ENCODE peak calls at places on chromosomes 4 and X, in ten cellular contexts. E is CD8-positive, alpha-beta T cell; S is A549; R is tibial nerve; I is fibroblast of lung; P is ovary; J is GM23248; N is GM12878; Y is RWPE1; U is tibial artery. A is an unnamed sample.

GRCh38 chrX:8433296-8434094 is 31.1 kb upstream of the VCX3B start:
- DNase-seq in E (no peak), S (no peak), R (no peak), I (peak; percentile 48), P (no peak), J (no peak), N (no peak), Y (peak; percentile 8), U (no peak), A (no peak)

GRCh38 chrX:16826207-16826606 is 39.9 kb downstream of the TXLNG start:
- DNase-seq in E (no peak), S (peak; percentile 72), R (no peak), I (peak; percentile 60), P (no peak), J (peak; percentile 57), N (no peak), Y (no peak), U (no peak), A (no peak)

GRCh38 chrX:50430917-50431316 is 39.7 kb downstream of the DGKK start:
- DNase-seq in E (no peak), S (no peak), R (no peak), I (no peak), P (no peak), J (no peak), N (no peak), Y (no peak), U (no peak), A (no peak)

GRCh38 chrX:42803320-42803719 is 25.4 kb upstream of the PPP1R2C start:
- DNase-seq in E (no peak), S (no peak), R (no peak), I (peak; percentile 74), P (no peak), J (peak; percentile 49), N (no peak), Y (peak; percentile 5), U (no peak), A (no peak)

GRCh38 chr4:15653864-15654391 is 1.2 kb downstream of the FBXL5 start:
- DNase-seq in E (no peak), S (peak; percentile 32), R (no peak), I (peak; percentile 74), P (no peak), J (peak; percentile 77), N (no peak), Y (peak; percentile 42), U (no peak), A (no peak)

GRCh38 chr4:150130953-150131352 is 52.7 kb downstream of the DCLK2 start:
- DNase-seq in E (no peak), S (no peak), R (no peak), I (peak; percentile 86), P (no peak), J (peak; percentile 82), N (no peak), Y (no peak), U (no peak), A (no peak)

GRCh38 chrX:78801522-78801921 is 54.0 kb downstream of the LPAR4 start:
- DNase-seq in E (no peak), S (no peak), R (no peak), I (no peak), P (no peak), J (no peak), N (no peak), Y (no peak), U (no peak), A (no peak)

GRCh38 chr4:84920591-84920990 is 45.9 kb downstream of the WDFY3 start:
- DNase-seq in E (no peak), S (no peak), R (no peak), I (peak; percentile 66), P (no peak), J (peak; percentile 86), N (no peak), Y (peak; percentile 59), U (no peak), A (no peak)

GRCh38 chr4:8343051-8343966 is 73.8 kb downstream of the HTRA3 start:
- DNase-seq in E (no peak), S (no peak), R (no peak), I (no peak), P (peak; percentile 64), J (no peak), N (no peak), Y (no peak), U (peak; percentile 62), A (no peak)

GRCh38 chr4:27407616-27408015 is 547.0 kb downstream of the STIM2 start:
- DNase-seq in E (no peak), S (no peak), R (no peak), I (peak; percentile 77), P (no peak), J (no peak), N (no peak), Y (no peak), U (no peak), A (no peak)

GRCh38 chr4:21790437-21791029 is 158.0 kb downstream of the KCNIP4 start:
- DNase-seq in E (no peak), S (peak; percentile 20), R (no peak), I (peak; percentile 36), P (no peak), J (peak; percentile 63), N (no peak), Y (no peak), U (no peak), A (no peak)

GRCh38 chr4:16897351-16897750 is 1.1 kb downstream of the LDB2 start:
- DNase-seq in E (no peak), S (no peak), R (no peak), I (peak; percentile 32), P (no peak), J (peak; percentile 60), N (no peak), Y (no peak), U (no peak), A (no peak)
- H3K27ac ChIP-seq in E (no peak overlapping the region), S (no peak overlapping the region), R (no peak overlapping the region), I (peak overlapping the region; percentile 63), P (no peak overlapping the region), J (peak overlapping the region; percentile 62), N (no peak overlapping the region), Y (no peak overlapping the region), U (peak overlapping the region; percentile 44), A (no peak overlapping the region)

GRCh38 chr4:152501846-152502536 is 33.9 kb downstream of the FBXW7 start:
- DNase-seq in E (no peak), S (no peak), R (no peak), I (peak; percentile 39), P (no peak), J (peak; percentile 60), N (no peak), Y (no peak), U (no peak), A (no peak)

GRCh38 chr4:152499322-152499721 is 36.6 kb downstream of the FBXW7 start:
- DNase-seq in E (no peak), S (no peak), R (no peak), I (no peak), P (no peak), J (no peak), N (no peak), Y (no peak), U (no peak), A (no peak)

GRCh38 chr4:152503606-152504290 is 32.1 kb downstream of the FBXW7 start:
- DNase-seq in E (no peak), S (no peak), R (no peak), I (no peak), P (no peak), J (peak; percentile 7), N (no peak), Y (no peak), U (no peak), A (no peak)

GRCh38 chr4:152500308-152500707 is 35.6 kb downstream of the FBXW7 start:
- DNase-seq in E (no peak), S (no peak), R (no peak), I (no peak), P (no peak), J (no peak), N (no peak), Y (no peak), U (no peak), A (no peak)

DNA sequence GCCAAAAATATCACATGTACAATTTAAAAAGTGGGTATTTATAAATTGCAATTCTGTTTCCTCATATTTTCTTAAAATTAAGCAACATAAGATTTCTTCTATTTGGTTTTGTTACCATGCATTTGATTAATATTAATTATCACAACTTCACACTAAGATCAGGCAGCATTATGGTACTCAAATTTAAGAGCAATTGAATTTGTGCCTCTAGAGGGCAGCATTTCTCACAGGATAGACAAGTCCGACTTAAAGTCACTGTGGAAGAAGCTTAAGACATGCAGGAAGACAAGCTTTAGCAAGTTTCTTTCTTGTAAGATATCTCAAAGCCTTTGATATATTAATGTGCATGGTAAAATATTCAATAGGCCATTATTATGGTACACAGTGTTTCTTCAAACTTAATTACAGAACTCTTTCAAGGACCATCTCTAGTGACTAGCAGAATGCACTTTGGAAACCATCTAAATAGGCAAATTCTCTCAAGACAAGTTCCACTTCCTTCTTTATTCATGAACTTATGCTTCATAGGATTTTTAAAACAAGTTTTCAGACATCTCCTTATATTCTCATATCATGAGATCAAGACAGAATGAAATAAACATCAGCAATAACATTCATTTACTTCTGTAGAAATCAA is 35.0 kb downstream of the FBXW7 start:
- DNase-seq in E (peak; percentile 19), S (peak; percentile 86), R (no peak), I (peak; percentile 85), P (no peak), J (peak; percentile 82), N (peak; percentile 74), Y (peak; percentile 46), U (no peak), A (no peak)
- H3K27ac ChIP-seq in E (no peak overlapping the region), S (no peak overlapping the region), R (no peak overlapping the region), I (no peak overlapping the region), P (no peak overlapping the region), J (no peak overlapping the region), N (peak overlapping the region; percentile 57), Y (no peak overlapping the region), U (no peak overlapping the region), A (no peak overlapping the region)

GRCh38 chr4:123699823-123700822 is 303.5 kb downstream of the SPRY1 start:
- DNase-seq in E (no peak), S (no peak), R (no peak), I (peak; percentile 98), P (no peak), J (peak; percentile 92), N (no peak), Y (peak; percentile 20), U (no peak), A (no peak)
- H3K27ac ChIP-seq in E (no peak overlapping the region), S (no peak overlapping the region), R (peak overlapping the region; percentile 34), I (peak overlapping the region; percentile 84), P (no peak overlapping the region), J (peak overlapping the region; percentile 94), N (no peak overlapping the region), Y (no peak overlapping the region), U (peak overlapping the region; percentile 32), A (peak overlapping the region; percentile 22)

DNA sequence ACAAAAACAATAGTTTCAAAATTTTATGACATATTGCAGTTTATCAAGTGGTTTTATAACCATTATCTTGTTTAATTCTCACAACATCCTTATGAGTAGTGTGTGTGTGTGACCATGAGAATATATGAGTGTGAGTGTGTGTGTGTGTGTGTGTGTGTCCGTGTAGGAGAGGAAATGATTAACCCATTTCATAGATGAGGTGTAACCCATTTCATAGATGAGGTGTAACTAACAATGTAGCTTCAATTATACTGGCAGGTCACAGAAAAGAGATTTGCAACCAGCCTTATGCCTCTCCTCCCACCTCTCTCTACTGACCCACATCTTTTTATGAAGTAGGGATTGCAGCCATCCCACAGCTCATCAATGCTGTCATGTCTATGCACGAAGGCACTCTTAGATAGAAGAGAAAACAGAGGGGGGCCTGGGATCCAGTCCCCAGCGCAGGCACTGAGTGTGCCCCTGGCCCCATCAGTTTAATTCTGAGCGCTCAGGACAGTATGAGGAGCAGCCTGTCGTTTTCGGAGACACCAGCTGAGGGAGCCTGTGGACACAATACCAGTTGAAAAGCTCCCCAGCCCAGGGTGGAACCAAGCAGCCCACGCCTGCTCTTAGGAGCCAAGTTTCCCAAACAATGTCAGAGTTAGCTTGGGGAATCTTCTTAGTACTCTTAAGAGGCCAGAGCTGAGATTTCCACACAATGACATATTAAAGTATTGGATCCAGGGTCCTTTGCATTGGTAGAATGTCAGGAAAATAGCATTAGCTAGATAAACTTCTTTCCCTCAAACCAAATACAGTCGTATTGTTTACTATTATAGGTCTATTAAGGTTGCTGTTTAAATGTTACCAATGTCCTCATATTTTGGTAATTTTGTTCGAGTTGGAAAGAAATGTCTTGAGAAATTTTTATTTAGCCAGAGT is 88.6 kb downstream of the PALLD start:
- DNase-seq in E (no peak), S (peak; percentile 82), R (peak; percentile 71), I (peak; percentile 78), P (peak; percentile 80), J (peak; percentile 94), N (no peak), Y (peak; percentile 74), U (peak; percentile 89), A (no peak)
- H3K27ac ChIP-seq in E (no peak overlapping the region), S (peak overlapping the region; percentile 88), R (no peak overlapping the region), I (no peak overlapping the region), P (no peak overlapping the region), J (peak overlapping the region; percentile 33), N (no peak overlapping the region), Y (no peak overlapping the region), U (no peak overlapping the region), A (no peak overlapping the region)

A was measured in caudate nucleus.